ENCODE peak calls at places on chromosomes 12 and 14, in seven cellular contexts. S is IMR-90, Y is stomach, B is heart left ventricle, H is NB4, I is esophagus muscularis mucosa, A is A549. R is an unnamed sample.

GRCh38 chr14:104345316-104346111 is 207.1 kb downstream of the KIF26A start:
- DNase-seq in H (no peak), Y (peak), I (no peak), S (no peak), A (no peak), B (no peak), R (peak)

GRCh38 chr12:9098463-9099026 is 17.2 kb downstream of the A2M start:
- DNase-seq in B (no peak), H (no peak), A (no peak), Y (no peak), I (no peak), S (no peak), R (no peak)

GRCh38 chr14:56195219-56195618 is 77.0 kb downstream of the PELI2 start:
- DNase-seq in Y (no peak), S (no peak), A (no peak), H (no peak), I (no peak), B (no peak), R (no peak)

GRCh38 chr12:49253033-49253623 is 11.8 kb upstream of the TUBA1C start:
- DNase-seq in Y (no peak), A (no peak), B (no peak), I (no peak), H (no peak), S (peak), R (no peak)

GRCh38 chr12:98262886-98263285 is 252.5 kb upstream of the TMPO start:
- DNase-seq in I (no peak), Y (no peak), H (no peak), A (no peak), S (no peak), B (no peak), R (no peak)

GRCh38 chr12:48023386-48023785 is 19.1 kb upstream of the COL2A1 start:
- DNase-seq in Y (peak), S (no peak), I (no peak), B (peak), A (no peak), H (no peak), R (no peak)

GRCh38 chr14:95184413-95184790 is 27.1 kb upstream of the DICER1 start:
- DNase-seq in B (no peak), I (no peak), H (no peak), A (no peak), S (no peak), Y (no peak), R (no peak)

GRCh38 chr12:81942588-81942987 is 183.4 kb upstream of the PPFIA2 start:
- DNase-seq in A (no peak), S (no peak), I (no peak), Y (no peak), B (no peak), H (peak), R (no peak)

GRCh38 chr14:71488703-71489141 is 443.5 kb upstream of the RGS6 start:
- DNase-seq in S (peak), B (no peak), Y (no peak), A (no peak), I (no peak), H (no peak), R (no peak)

GRCh38 chr14:88004637-88005036 is 298 bp upstream of the GPR65 start:
- DNase-seq in S (no peak), B (no peak), H (no peak), A (no peak), Y (no peak), I (no peak), R (no peak)
- H3K4me3 ChIP-seq in S (no peak), B (no peak), H (no peak), A (no peak), Y (no peak), I (no peak), R (no peak)

DNA sequence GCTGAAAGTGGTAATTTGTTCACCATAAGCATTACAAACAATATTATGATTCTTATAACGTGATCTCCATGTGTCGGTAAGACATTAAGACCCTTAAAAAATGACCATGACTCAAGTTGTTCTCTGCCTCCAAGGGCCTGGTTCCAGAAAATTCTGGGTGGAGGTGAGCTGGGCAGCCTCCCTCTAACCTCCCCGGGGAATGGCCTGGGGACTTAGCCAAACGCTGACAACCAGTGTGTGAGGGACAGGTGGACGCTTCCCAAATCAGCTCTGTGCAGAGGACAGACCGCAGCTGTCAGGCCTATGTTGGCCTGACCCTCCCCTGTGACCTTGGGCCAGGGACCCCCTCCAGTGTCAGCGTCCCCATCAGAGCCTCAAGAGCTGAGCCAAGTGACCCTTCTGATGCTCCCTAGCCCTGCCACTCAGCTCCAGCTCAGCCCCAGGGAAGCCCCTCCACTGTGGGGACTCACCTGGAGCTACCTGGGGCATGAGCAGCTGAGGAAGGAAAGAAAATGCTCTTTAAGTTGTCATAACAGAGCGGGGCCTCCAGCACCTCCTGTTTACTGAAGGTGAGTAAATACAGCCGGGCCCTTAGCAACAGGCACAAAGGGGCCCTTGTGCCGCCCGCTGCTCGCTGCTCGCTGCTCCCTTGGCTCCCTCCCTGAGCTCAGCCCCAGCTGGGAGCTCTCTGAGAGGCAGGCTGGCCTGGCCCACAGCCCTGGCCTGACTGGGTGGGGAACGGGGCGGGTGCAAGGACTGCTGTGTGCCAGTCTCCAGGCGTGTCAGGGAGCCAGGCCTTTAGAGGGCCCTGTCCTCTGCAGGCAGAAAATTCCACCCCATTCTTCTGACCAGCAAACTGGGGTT is 116.6 kb downstream of the CALM1 start:
- DNase-seq in Y (peak), S (peak), A (peak), H (no peak), B (peak), I (no peak), R (no peak)
- TF ChIP-seq POLR2A in Y (no peak), S (no peak), A (no peak), H (no peak), B (no peak), I (no peak), R (no peak)

GRCh38 chr12:63931703-63932102 is 87.2 kb downstream of the SRGAP1 start:
- DNase-seq in A (no peak), B (no peak), Y (no peak), S (no peak), H (no peak), I (no peak), R (no peak)

GRCh38 chr12:63927511-63927910 is 83.0 kb downstream of the SRGAP1 start:
- DNase-seq in H (no peak), S (no peak), B (no peak), Y (no peak), A (no peak), I (no peak), R (no peak)

GRCh38 chr12:63929426-63929825 is 84.9 kb downstream of the SRGAP1 start:
- DNase-seq in A (no peak), Y (no peak), B (no peak), S (no peak), H (no peak), I (no peak), R (no peak)

GRCh38 chr12:63928305-63928704 is 83.8 kb downstream of the SRGAP1 start:
- DNase-seq in I (no peak), H (no peak), A (no peak), S (no peak), B (no peak), Y (no peak), R (no peak)

GRCh38 chr12:63930971-63931370 is 86.5 kb downstream of the SRGAP1 start:
- DNase-seq in Y (no peak), S (peak), B (no peak), A (no peak), I (no peak), H (no peak), R (no peak)
- TF ChIP-seq CTCF in Y (no peak), S (no peak), B (no peak), A (no peak), I (no peak), H (no peak), R (no peak)

DNA sequence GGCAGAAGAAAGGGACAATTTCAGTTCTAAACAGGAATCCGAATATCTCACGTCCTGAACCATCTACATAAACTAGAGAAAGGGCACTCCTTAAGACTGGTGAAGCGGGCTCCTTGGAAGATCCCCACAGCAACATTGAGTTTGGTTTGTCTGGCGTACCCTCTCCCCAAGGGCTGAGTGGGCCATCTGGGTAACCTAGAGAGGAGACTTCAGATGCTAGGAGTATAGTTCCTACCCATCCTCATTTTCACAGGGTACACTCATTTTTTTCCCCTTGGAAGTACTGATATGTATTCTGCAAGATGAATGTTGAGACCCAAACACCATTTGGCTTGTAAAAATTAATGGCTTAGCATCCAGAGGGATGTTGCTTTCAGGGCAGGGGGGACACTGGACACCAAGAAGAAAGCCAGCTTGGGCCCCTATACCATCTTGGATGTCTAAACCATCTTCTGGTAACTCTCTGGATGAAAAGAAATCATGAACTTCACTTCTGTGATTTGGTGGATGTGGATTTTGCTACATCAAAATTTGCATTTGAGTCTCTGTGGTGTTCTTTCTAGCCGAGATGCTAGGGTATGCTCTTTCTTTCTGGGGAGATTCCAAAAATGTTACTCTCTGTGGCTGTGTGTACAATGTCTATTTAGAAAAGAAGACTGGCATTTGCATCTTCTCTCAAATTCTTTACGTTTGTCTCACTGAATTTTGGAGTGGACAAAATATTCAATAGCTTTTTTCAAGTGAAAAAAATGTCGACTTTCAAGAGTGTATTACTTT is 97.7 kb downstream of the ETV6 start:
- DNase-seq in I (no peak), A (no peak), B (no peak), H (no peak), S (no peak), Y (no peak), R (no peak)
- H3K4me3 ChIP-seq in I (no peak), A (no peak), B (no peak), H (no peak), S (no peak), Y (no peak), R (no peak)

GRCh38 chr12:52038447-52038846 is 12.8 kb upstream of the NR4A1 start:
- DNase-seq in I (no peak), S (peak), B (no peak), Y (no peak), A (no peak), H (no peak), R (no peak)

GRCh38 chr12:52036587-52037171 is 14.6 kb upstream of the NR4A1 start:
- DNase-seq in S (peak), I (no peak), Y (peak), B (peak), A (peak), H (peak), R (peak)

GRCh38 chr12:52037248-52037861 is 13.9 kb upstream of the NR4A1 start:
- DNase-seq in I (no peak), A (no peak), H (no peak), S (peak), Y (peak), B (peak), R (peak)

GRCh38 chr12:52033506-52034258 is 17.6 kb upstream of the NR4A1 start:
- DNase-seq in H (no peak), I (no peak), A (no peak), Y (no peak), S (no peak), B (no peak), R (no peak)

DNA sequence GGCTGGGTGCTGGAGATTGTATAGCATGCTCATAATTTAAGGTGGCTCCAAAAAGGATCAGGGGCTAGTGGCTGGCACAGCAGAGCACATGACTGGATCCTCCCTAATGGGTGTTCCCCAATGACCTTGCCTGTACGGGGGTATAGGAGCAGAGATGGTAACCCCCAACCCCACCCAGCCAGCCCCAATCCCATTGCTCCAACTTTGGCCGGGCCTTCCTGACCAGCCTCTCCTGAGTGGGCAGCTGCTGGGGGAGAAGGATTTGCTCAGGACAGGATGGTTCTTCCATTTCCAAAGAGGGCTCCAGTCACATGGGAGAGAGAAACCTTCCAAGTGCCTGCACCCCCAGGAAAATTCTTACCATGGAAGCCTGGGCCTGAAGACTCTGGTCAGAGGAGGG is 15.3 kb upstream of the NR4A1 start:
- DNase-seq in B (no peak), H (no peak), A (no peak), I (no peak), Y (no peak), S (no peak), R (no peak)
- TF ChIP-seq POLR2A in B (no peak), H (no peak), A (no peak), I (no peak), Y (no peak), S (peak), R (no peak)

R was measured in lower leg skin.